ENCODE peak calls at places on chromosomes 11 and 22, in six cellular contexts. P is fibroblast of lung, U is endothelial cell, A is AG04449, D is neural progenitor cell, J is HCT116. Y is an unnamed sample.

GRCh38 chr11:67558084-67558772 is 25.4 kb upstream of the GSTP1 start:
- DNase-seq in J (no peak), U (no peak), A (no peak), P (no peak), D (no peak), Y (no peak)

GRCh38 chr11:34327804-34328631 is 29.8 kb downstream of the ABTB2 start:
- DNase-seq in J (no peak), U (no peak), A (no peak), P (peak), D (no peak), Y (no peak)

GRCh38 chr22:35043251-35043931 is 22.6 kb upstream of the ISX start:
- DNase-seq in P (no peak), D (no peak), J (no peak), A (no peak), U (peak), Y (peak)

GRCh38 chr11:10474551-10474950 is 19.5 kb downstream of the AMPD3 start:
- DNase-seq in A (no peak), U (no peak), P (no peak), D (no peak), J (no peak), Y (no peak)

GRCh38 chr11:61598886-61599868 is 18.3 kb upstream of the SYT7 start:
- DNase-seq in A (no peak), U (no peak), P (peak), D (peak), J (no peak), Y (peak)

GRCh38 chr22:50236731-50237409 is 8.0 kb downstream of the TUBGCP6 start:
- DNase-seq in P (no peak), U (no peak), D (peak), A (no peak), J (no peak), Y (no peak)

GRCh38 chr11:86949995-86950993 is 4.9 kb downstream of the FZD4 start:
- DNase-seq in P (peak), A (no peak), D (no peak), U (no peak), J (no peak), Y (no peak)

GRCh38 chr22:25389541-25389919 is 170.1 kb downstream of the CRYBB2 start:
- DNase-seq in J (no peak), D (no peak), P (no peak), A (no peak), U (no peak), Y (no peak)

GRCh38 chr22:45320326-45320976 is 10.7 kb downstream of the FAM118A start:
- DNase-seq in A (no peak), P (peak), U (no peak), J (no peak), D (no peak), Y (no peak)

GRCh38 chr11:1158681-1159525 is 1.1 kb downstream of the MUC5AC start:
- DNase-seq in A (no peak), U (no peak), J (no peak), P (no peak), D (no peak), Y (no peak)

GRCh38 chr11:7609521-7609920 is 63.8 kb downstream of the CYB5R2 start:
- DNase-seq in U (no peak), P (no peak), J (no peak), A (no peak), D (no peak), Y (no peak)

GRCh38 chr22:49627217-49628181 is 200.2 kb downstream of the BRD1 start:
- DNase-seq in U (no peak), A (no peak), J (no peak), P (no peak), D (peak), Y (no peak)

GRCh38 chr22:19039796-19040580 is 82.2 kb downstream of the DGCR2 start:
- DNase-seq in D (no peak), P (no peak), U (no peak), J (no peak), A (no peak), Y (no peak)

GRCh38 chr11:2321311-2321683 is 19.5 kb downstream of the TSPAN32 start:
- DNase-seq in P (no peak), U (no peak), A (no peak), J (no peak), D (no peak), Y (no peak)

GRCh38 chr11:58060535-58060934 is 29.8 kb downstream of the OR6Q1 start:
- DNase-seq in D (no peak), A (no peak), P (no peak), U (no peak), J (no peak), Y (no peak)

GRCh38 chr22:18056161-18056666 is 21.6 kb upstream of the PEX26 start:
- DNase-seq in J (no peak), U (no peak), D (no peak), A (no peak), P (peak), Y (no peak)

GRCh38 chr11:105968021-105968697 is 53.9 kb downstream of the MSANTD4 start:
- DNase-seq in A (no peak), P (peak), U (no peak), J (no peak), D (no peak), Y (peak)

GRCh38 chr22:17980638-17981051 is 43.7 kb downstream of the MICAL3 start:
- DNase-seq in U (no peak), D (peak), A (no peak), P (peak), J (no peak), Y (no peak)

GRCh38 chr11:13205446-13205845 is 72.1 kb upstream of the BMAL1 start:
- DNase-seq in U (no peak), P (no peak), J (no peak), A (no peak), D (no peak), Y (no peak)

GRCh38 chr11:96486890-96487633 is 97.2 kb downstream of the JRKL start:
- DNase-seq in D (peak), U (no peak), J (no peak), A (no peak), P (peak), Y (peak)

GRCh38 chr11:17391493-17392355 is 3.3 kb upstream of the KCNJ11 start:
- DNase-seq in P (no peak), A (no peak), J (no peak), D (no peak), U (no peak), Y (no peak)

GRCh38 chr22:19523240-19524169 is 705 bp downstream of the CLDN5 start:
- DNase-seq in U (peak), A (no peak), D (peak), P (peak), J (no peak), Y (no peak)

GRCh38 chr22:19554834-19555404 is 30.7 kb upstream of the CLDN5 start:
- DNase-seq in U (peak), P (peak), J (peak), A (no peak), D (peak), Y (peak)

GRCh38 chr11:8826145-8826786 is 84.7 kb upstream of the AKIP1 start:
- DNase-seq in U (no peak), A (no peak), D (peak), P (peak), J (no peak), Y (peak)

GRCh38 chr11:116542386-116542785 is 230.4 kb downstream of the BUD13 start:
- DNase-seq in D (no peak), U (no peak), P (no peak), J (no peak), A (no peak), Y (no peak)

GRCh38 chr11:118314985-118315384 is 10.5 kb downstream of the CD3E start:
- DNase-seq in P (no peak), A (no peak), J (no peak), D (no peak), U (no peak), Y (no peak)

GRCh38 chr11:86617502-86617901 is 54.9 kb downstream of the ME3 start:
- DNase-seq in A (no peak), P (peak), D (no peak), U (no peak), J (no peak), Y (no peak)

GRCh38 chr11:62419560-62420342 is 918 bp downstream of the SCGB1A1 start:
- DNase-seq in J (no peak), U (no peak), P (peak), D (no peak), A (no peak), Y (no peak)

GRCh38 chr11:37504925-37505324 is 906.9 kb upstream of the RAG2 start:
- DNase-seq in U (no peak), D (no peak), A (peak), P (peak), J (no peak), Y (peak)

GRCh38 chr11:68040121-68040956 is 1.5 kb downstream of the TCIRG1 start:
- DNase-seq in A (peak), J (no peak), P (peak), D (peak), U (peak), Y (no peak)

GRCh38 chr11:35321532-35322320 is 97.6 kb downstream of the SLC1A2 start:
- DNase-seq in J (no peak), D (no peak), U (no peak), A (peak), P (peak), Y (no peak)

GRCh38 chr11:65540290-65541092 is 15.6 kb downstream of the SCYL1 start:
- DNase-seq in J (peak), A (no peak), P (peak), D (peak), U (peak), Y (peak)

GRCh38 chr11:65538915-65539374 is 14.1 kb downstream of the SCYL1 start:
- DNase-seq in A (no peak), D (peak), U (peak), J (no peak), P (no peak), Y (no peak)

GRCh38 chr11:65541093-65542010 is 16.5 kb downstream of the SCYL1 start:
- DNase-seq in J (no peak), A (no peak), P (no peak), D (no peak), U (no peak), Y (no peak)

GRCh38 chr11:65538232-65538914 is 13.5 kb downstream of the SCYL1 start:
- DNase-seq in A (no peak), D (no peak), U (no peak), J (no peak), P (no peak), Y (no peak)

DNA sequence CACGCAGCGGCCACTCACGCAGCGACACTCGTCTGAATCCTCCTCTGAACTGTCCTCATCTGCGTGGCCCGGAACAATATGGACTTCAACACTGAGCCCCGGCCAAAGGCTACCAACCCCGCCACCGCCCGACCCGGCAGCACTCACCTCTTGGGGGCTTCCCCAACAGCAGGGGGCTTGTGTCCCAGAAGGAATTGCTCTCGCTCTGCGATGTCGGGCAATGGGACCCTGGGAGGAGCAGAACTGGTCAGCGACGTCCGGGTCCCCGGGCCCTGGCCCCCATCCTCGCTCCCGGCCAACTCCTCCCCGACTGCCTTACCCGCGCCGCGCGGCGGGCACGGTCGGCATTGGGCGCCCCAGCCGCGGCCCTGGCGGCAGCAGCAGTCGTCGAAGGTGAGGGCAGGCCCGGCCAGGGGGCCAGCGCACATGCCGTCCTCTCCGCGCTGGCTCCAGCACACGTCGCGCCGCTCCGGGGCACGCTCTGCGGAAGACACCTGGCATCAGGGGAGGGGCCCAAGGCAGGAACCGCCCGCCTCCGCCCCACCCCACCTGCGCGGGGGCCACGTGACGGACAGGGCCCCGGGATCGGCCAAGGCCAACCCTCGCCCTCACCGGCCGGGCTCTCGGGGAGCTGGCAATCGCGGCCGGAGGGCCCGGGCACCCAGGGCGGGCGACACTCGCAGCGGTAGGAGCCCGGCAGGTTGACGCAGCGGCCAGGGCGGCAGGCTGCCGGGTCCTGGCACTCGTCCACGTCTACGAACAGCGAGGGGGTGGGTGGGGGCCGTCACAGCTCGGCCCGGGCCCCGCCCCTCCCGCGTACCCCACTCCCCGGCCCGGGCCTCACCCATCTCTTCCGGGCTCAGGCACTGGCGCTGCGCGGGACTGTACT is 14.8 kb downstream of the SCYL1 start:
- DNase-seq in U (no peak), J (peak), D (peak), P (no peak), A (no peak), Y (no peak)
- TF ChIP-seq CTCF in U (peak), J (no peak), D (no peak), P (no peak), A (no peak), Y (no peak)

GRCh38 chr11:70144262-70144661 is 58.8 kb upstream of the FADD start:
- DNase-seq in D (no peak), U (no peak), J (no peak), P (no peak), A (no peak), Y (no peak)

GRCh38 chr11:70139785-70140410 is 61.8 kb downstream of the ANO1 start:
- DNase-seq in A (no peak), D (no peak), U (no peak), J (no peak), P (no peak), Y (peak)

GRCh38 chr11:70140859-70141489 is 62.1 kb upstream of the FADD start:
- DNase-seq in U (no peak), J (no peak), A (no peak), D (no peak), P (no peak), Y (no peak)

GRCh38 chr11:70142171-70142875 is 60.8 kb upstream of the FADD start:
- DNase-seq in D (peak), P (no peak), U (no peak), A (no peak), J (peak), Y (no peak)

DNA sequence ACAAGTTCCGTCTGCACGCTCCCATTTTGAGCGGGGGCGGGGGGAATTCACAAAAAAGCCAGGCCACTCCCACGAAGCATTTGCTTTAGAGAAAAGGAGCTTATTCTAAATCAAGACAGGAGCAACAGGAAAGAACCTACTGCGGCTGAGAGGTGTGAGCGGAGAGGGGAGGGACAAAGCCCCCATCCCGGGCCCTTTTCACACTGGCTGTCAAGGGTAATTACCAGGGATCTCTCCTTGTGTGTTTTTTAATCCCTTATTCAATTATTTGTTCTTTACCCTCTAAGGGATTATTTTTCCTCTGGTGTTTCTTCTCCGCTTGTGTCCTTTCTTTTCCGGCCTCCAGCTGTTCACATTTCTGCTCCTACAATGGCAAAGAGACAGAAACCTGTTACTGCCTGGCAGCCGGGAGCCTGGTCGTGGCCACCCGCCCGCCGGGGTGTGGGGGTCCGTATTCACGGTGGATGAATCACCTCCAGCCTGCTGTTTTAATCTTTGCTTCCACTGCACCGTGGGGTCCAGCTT is 61.5 kb upstream of the FADD start:
- DNase-seq in P (no peak), A (no peak), J (no peak), U (no peak), D (peak), Y (no peak)
- TF ChIP-seq CTCF in P (no peak), A (no peak), J (no peak), U (no peak), D (no peak), Y (no peak)

DNA sequence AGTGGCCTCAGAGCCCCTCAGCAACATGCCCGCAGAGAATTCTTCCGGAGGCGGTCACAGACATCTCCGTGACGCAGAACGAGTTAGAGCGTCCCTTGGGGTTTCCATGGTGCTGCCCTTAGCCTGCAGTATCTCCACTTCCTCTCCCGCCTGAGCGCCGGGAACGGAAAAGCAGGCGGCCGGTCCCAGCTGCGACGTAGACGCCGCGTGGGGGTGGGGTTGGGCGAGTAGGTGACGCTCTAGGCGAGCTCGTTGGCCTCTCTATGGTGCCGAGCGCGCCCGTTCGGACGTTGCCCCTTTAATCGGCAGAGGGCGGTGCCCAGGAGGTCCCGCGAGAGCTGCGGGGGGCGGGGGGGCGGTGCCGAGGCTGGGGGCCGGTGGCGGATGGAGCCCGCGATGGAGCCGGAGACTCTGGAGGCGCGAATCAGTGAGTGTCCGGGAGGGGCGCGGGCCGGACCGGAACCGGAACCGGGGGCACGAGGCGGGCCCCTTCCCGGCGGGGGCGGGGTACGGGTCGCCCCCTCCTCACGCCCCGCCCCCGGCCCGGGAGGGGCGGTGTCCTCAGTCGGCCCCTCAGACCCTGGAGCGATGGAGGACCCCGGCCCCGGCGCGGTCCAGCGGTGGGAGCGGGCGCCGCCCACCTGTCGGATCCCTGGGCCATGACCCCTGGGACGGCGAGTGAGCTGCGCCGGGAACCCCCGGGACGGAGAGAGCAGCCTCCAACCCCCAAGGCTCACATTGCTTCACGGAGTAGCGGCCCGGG is at the start of gene GGA1:
- DNase-seq in D (peak), J (peak), U (peak), A (peak), P (peak), Y (peak)
- TF ChIP-seq CTCF in D (no peak), J (no peak), U (peak), A (no peak), P (no peak), Y (no peak)

GRCh38 chr11:119691701-119692546 is 37.1 kb downstream of the NECTIN1 start:
- DNase-seq in P (no peak), A (no peak), D (no peak), U (no peak), J (no peak), Y (peak)

GRCh38 chr11:119689318-119689717 is 39.7 kb downstream of the NECTIN1 start:
- DNase-seq in D (no peak), J (no peak), P (no peak), A (no peak), U (no peak), Y (no peak)

GRCh38 chr11:119692547-119692834 is 36.5 kb downstream of the NECTIN1 start:
- DNase-seq in U (no peak), P (no peak), D (no peak), A (no peak), J (no peak), Y (peak)

GRCh38 chr11:119693253-119693815 is 35.7 kb downstream of the NECTIN1 start:
- DNase-seq in P (no peak), J (no peak), A (no peak), U (no peak), D (no peak), Y (no peak)

GRCh38 chr11:119691020-119691666 is 37.9 kb downstream of the NECTIN1 start:
- DNase-seq in P (no peak), J (no peak), D (peak), U (no peak), A (no peak), Y (no peak)
- TF ChIP-seq CTCF in P (no peak), J (no peak), D (peak), U (peak), A (no peak), Y (peak)

DNA sequence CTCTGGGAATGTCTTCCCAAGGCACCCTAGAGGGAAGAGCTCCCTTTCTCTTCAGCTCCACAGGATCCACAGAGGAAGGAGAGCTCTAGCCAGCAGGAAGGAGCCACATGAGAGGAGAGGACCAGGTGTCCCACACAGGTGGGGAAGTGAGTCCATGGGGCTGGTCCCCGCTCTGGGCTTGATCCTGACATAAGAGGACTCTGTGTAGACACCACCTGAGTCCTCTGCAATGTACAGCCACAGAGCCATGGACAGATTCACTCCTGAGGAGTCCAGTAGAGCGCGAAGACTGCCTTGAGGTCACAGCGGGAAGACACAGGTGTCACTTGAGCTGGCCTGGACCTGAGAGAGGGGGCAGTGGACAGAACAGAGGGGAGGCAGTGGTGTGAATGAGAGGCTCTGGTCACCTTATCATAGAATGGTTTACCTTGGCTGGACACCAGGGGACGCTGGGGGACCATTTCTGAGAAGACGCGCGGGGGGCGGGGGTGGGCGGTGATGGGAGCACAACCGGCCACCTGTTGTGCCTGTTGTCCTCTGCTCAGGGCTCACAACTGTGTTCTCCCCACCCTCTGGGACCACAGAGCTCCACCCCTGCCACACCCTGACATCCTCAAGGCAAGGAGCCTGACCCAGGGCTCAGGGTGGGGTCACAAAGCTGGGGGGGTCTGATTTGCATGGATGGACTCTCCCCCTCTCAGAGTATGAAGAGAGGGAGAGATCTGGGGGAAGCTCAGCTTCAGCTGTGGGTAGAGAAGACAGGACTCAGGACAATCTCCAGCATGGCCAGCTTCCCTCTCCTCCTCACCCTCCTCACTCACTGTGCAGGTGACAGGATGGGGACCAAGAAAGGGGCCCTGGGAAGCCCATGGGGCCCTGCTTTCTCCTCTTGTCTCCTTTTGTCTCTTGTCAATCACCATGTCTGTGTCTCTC is 128.2 kb downstream of the ZNF280B start:
- DNase-seq in U (peak), A (no peak), P (no peak), J (no peak), D (peak), Y (no peak)
- TF ChIP-seq CTCF in U (no peak), A (no peak), P (no peak), J (peak), D (peak), Y (no peak)

Y was measured in MCF 10A.